ENCODE peak calls at places on chromosome 1, in six cellular contexts. G is HL-60; O is stimulated activated CD8-positive, alpha-beta memory T cell treated with anti-CD3 and anti-CD28 coated beads, Interleukin-15, amount 100 ng/mL, for 4 hours; L is cardiac muscle cell; D is heart left ventricle; A is stimulated activated CD4-positive, alpha-beta T cell treated with anti-CD3 and anti-CD28 coated beads, Interleukin-12 subunit alpha, Interleukin-12 subunit beta, amount 100 ng/mL, for 48 hours. U is an unnamed sample.
A peak's percentile ranks its signal among the peaks of the same experiment; 100 is the strongest.

GRCh38 chr1:26305667-26306289 is 658 bp downstream of the UBXN11 start:
- DNase-seq in G (peak; percentile 76), O (no peak), L (no peak), D (no peak), A (no peak), U (no peak)

GRCh38 chr1:234980657-234981396 is 147.8 kb downstream of the TOMM20 start:
- DNase-seq in G (peak; percentile 96), O (peak; percentile 75), L (no peak), D (peak; percentile 76), A (peak; percentile 72), U (peak; percentile 59)

GRCh38 chr1:186958520-186958919 is 129.8 kb downstream of the PLA2G4A start:
- DNase-seq in G (peak; percentile 18), O (no peak), L (no peak), D (no peak), A (no peak), U (no peak)

GRCh38 chr1:174626031-174627020 is 178.6 kb downstream of the GPR52 start:
- DNase-seq in G (no peak), O (no peak), L (no peak), D (no peak), A (no peak), U (peak; percentile 20)

GRCh38 chr1:168092151-168092550 is 44.6 kb downstream of the GPR161 start:
- DNase-seq in G (no peak), O (no peak), L (no peak), D (no peak), A (no peak), U (no peak)

GRCh38 chr1:159854101-159854692 is 8.3 kb downstream of the VSIG8 start:
- DNase-seq in G (no peak), O (no peak), L (peak; percentile 70), D (peak; percentile 83), A (no peak), U (no peak)

GRCh38 chr1:6750490-6750889 is 34.8 kb upstream of the CAMTA1 start:
- DNase-seq in G (no peak), O (no peak), L (no peak), D (no peak), A (no peak), U (no peak)

GRCh38 chr1:101238041-101238515 is 1.3 kb downstream of the S1PR1 start:
- DNase-seq in G (no peak), O (peak; percentile 64), L (peak; percentile 44), D (no peak), A (peak; percentile 63), U (no peak)

GRCh38 chr1:29383972-29384371 is 147.7 kb downstream of the PTPRU start:
- DNase-seq in G (no peak), O (no peak), L (no peak), D (no peak), A (no peak), U (no peak)

GRCh38 chr1:213326666-213327317 is 275.8 kb downstream of the RPS6KC1 start:
- DNase-seq in G (peak; percentile 50), O (no peak), L (no peak), D (no peak), A (no peak), U (peak; percentile 97)

GRCh38 chr1:235632538-235633219 is 16.9 kb downstream of the GNG4 start:
- DNase-seq in G (no peak), O (no peak), L (no peak), D (no peak), A (no peak), U (no peak)

GRCh38 chr1:51690285-51690961 is 73.5 kb downstream of the OSBPL9 start:
- DNase-seq in G (peak; percentile 5), O (no peak), L (no peak), D (no peak), A (no peak), U (peak; percentile 32)

GRCh38 chr1:145872421-145872891 is 13.2 kb downstream of the ANKRD35 start:
- DNase-seq in G (peak; percentile 54), O (no peak), L (no peak), D (peak; percentile 38), A (no peak), U (no peak)

GRCh38 chr1:235410467-235410866 is 43.2 kb downstream of the TBCE start:
- DNase-seq in G (no peak), O (no peak), L (no peak), D (no peak), A (no peak), U (no peak)

GRCh38 chr1:93703649-93704048 is 22.0 kb upstream of the BCAR3 start:
- DNase-seq in G (no peak), O (no peak), L (no peak), D (no peak), A (no peak), U (no peak)

GRCh38 chr1:29999595-29999994 is 723.8 kb downstream of the MATN1 start:
- DNase-seq in G (no peak), O (no peak), L (no peak), D (no peak), A (no peak), U (no peak)

GRCh38 chr1:115332813-115333608 is 5.0 kb downstream of the NGF start:
- DNase-seq in G (peak; percentile 79), O (no peak), L (no peak), D (no peak), A (no peak), U (no peak)

GRCh38 chr1:24089743-24090555 is 22.0 kb downstream of the MYOM3 start:
- DNase-seq in G (no peak), O (no peak), L (no peak), D (peak; percentile 66), A (no peak), U (no peak)

GRCh38 chr1:214475331-214475730 is 76.1 kb downstream of the PTPN14 start:
- DNase-seq in G (no peak), O (no peak), L (no peak), D (no peak), A (no peak), U (no peak)

GRCh38 chr1:185652348-185652747 is 81.8 kb upstream of the HMCN1 start:
- DNase-seq in G (no peak), O (no peak), L (no peak), D (no peak), A (no peak), U (no peak)